ENCODE peak calls at places on chromosomes 16 and 17, in seven cellular contexts. G, A, Z, J, P, N and E are unnamed samples.

GRCh38 chr17:31452101-31452500 is 60.6 kb downstream of the RAB11FIP4 start:
- DNase-seq in G (peak), A (no peak), Z (no peak), J (no peak), P (peak), N (no peak), E (no peak)

GRCh38 chr17:46958192-46958591 is 20.9 kb downstream of the RPRML start:
- DNase-seq in G (no peak), A (no peak), Z (no peak), J (no peak), P (no peak), N (no peak), E (no peak)

GRCh38 chr16:54121084-54121483 is 165.5 kb downstream of the IRX3 start:
- DNase-seq in G (no peak), A (no peak), Z (no peak), J (no peak), P (no peak), N (no peak), E (no peak)

GRCh38 chr16:49580751-49581303 is 207.2 kb downstream of the C16orf78 start:
- DNase-seq in G (peak), A (no peak), Z (no peak), J (no peak), P (no peak), N (no peak), E (no peak)

GRCh38 chr16:20415541-20415940 is 6.2 kb downstream of the ACSM5 start:
- DNase-seq in G (no peak), A (no peak), Z (no peak), J (no peak), P (no peak), N (no peak), E (no peak)

GRCh38 chr17:19703776-19704371 is 12.5 kb downstream of the SLC47A2 start:
- DNase-seq in G (no peak), A (peak), Z (peak), J (no peak), P (no peak), N (no peak), E (no peak)

GRCh38 chr16:79050063-79050462 is 550.5 kb downstream of the MAF start:
- DNase-seq in G (no peak), A (no peak), Z (no peak), J (no peak), P (no peak), N (no peak), E (no peak)

GRCh38 chr16:2196162-2196980 is at the start of gene CASKIN1:
- DNase-seq in G (no peak), A (peak), Z (no peak), J (no peak), P (peak), N (no peak), E (peak)

GRCh38 chr16:64579712-64580111 is 542.2 kb downstream of the CDH11 start:
- DNase-seq in G (no peak), A (no peak), Z (no peak), J (no peak), P (no peak), N (no peak), E (no peak)

GRCh38 chr16:27625050-27625697 is 75.2 kb downstream of the KATNIP start:
- DNase-seq in G (peak), A (no peak), Z (no peak), J (no peak), P (peak), N (peak), E (no peak)

GRCh38 chr16:58459344-58460218 is 40.4 kb upstream of the NDRG4 start:
- DNase-seq in G (peak), A (no peak), Z (no peak), J (no peak), P (peak), N (peak), E (no peak)

GRCh38 chr16:10964039-10964890 is 19.9 kb downstream of the CLEC16A start:
- DNase-seq in G (peak), A (peak), Z (peak), J (no peak), P (peak), N (peak), E (peak)
- H2AK5ac ChIP-seq in G (peak), A (no peak), Z (no peak), J (no peak), P (no peak), N (peak), E (no peak)

DNA sequence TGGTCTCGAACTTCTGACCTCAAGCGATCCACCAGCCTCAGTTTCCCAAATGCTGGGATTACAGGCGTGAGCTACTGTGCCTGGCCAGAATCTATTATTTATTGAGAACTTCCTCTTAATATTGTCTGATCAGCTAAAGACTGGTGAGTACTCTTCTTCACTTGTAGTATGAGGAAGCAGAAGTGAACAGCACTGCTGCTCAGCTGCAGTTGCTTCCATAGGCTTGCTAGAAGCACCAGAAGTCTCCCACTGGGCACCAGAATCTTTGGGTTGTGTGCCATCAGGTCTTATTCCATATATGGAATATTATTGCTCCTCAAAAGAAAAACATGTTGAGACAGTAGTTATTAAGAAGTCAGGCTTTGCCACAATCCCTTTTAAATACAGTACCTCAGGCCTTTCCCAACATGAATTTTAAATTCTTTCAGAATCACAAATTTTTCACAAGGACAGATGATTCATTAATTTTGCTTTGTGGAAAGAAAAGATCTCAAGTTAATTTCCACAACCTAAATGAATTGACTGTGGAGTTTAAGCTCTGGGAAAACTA is 17.2 kb downstream of the SNTB2 start:
- DNase-seq in G (no peak), A (no peak), Z (no peak), J (no peak), P (no peak), N (no peak), E (no peak)
- H2AK5ac ChIP-seq in G (no peak), A (no peak), Z (no peak), J (no peak), P (no peak), N (no peak), E (no peak)

DNA sequence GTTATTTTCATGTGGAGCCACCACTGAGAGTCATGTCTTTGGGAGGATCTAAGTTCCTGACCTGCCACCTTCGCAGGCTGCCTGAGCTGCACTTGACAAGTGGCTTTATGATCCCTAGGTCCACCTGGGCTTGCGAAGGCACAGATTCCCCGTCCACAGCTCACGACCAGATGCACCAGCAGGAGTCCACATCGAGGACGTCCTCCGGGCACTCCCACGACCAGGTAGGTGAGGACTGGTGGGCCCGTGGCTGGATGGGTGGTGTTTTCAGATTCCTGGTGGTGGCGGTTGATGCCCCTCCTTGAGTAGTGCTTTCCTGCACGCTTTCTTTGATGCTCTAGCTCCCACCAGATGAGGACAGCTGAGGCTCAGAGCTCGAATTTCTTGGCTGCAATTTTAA is 14.8 kb downstream of the FAM234A start:
- DNase-seq in G (no peak), A (no peak), Z (no peak), J (no peak), P (no peak), N (no peak), E (no peak)
- H2AK5ac ChIP-seq in G (no peak), A (no peak), Z (no peak), J (no peak), P (no peak), N (no peak), E (no peak)

DNA sequence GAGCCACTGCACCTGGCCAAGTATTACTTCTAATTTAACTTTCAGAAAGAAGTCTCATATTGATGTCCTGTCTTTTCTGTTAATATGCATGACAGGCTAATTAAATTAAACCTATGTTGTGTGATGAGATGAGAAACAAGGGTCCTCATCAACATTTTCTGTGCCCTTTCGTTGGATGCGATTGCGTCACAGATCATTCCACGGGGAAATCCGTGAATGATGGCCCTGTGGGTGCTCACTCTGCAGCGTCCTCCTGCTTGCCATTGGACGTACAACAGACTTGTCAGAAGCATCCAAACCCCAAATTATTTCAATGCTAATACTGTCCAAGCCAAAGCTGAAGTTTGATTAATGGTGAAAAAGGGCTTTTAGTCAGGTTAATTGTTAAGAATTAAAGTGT is 197.0 kb downstream of the MRTFB start:
- DNase-seq in G (no peak), A (no peak), Z (no peak), J (no peak), P (no peak), N (no peak), E (no peak)
- H2AK5ac ChIP-seq in G (no peak), A (no peak), Z (no peak), J (no peak), P (no peak), N (no peak), E (no peak)

GRCh38 chr16:66294507-66294906 is 72.0 kb upstream of the CDH5 start:
- DNase-seq in G (no peak), A (no peak), Z (no peak), J (no peak), P (no peak), N (no peak), E (no peak)

GRCh38 chr16:66296591-66296990 is 69.9 kb upstream of the CDH5 start:
- DNase-seq in G (no peak), A (no peak), Z (peak), J (no peak), P (no peak), N (no peak), E (no peak)

GRCh38 chr16:66293932-66294331 is 72.6 kb upstream of the CDH5 start:
- DNase-seq in G (no peak), A (no peak), Z (peak), J (no peak), P (no peak), N (no peak), E (no peak)

GRCh38 chr16:66295761-66296546 is 70.5 kb upstream of the CDH5 start:
- DNase-seq in G (no peak), A (no peak), Z (peak), J (no peak), P (peak), N (no peak), E (no peak)

DNA sequence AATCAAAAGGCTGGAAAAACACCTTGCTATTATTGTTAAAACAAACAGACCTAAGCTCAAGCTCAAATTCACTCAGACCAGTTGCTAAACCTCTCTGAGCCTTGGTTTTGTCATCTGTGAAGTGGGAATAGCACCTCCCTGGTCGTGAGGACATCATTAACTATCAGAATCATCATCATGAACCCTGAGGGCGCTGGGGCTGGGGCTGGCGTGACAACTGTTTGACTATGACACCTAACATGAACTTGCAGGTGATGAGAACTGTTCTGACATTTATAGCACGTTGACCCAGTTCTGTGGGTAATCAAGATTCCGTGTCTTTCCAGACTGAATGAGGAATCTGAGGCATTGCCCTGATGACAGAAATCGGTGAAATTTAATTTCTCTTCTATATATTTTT is 71.3 kb upstream of the CDH5 start:
- DNase-seq in G (no peak), A (no peak), Z (no peak), J (no peak), P (peak), N (no peak), E (no peak)
- H2AK5ac ChIP-seq in G (no peak), A (no peak), Z (no peak), J (no peak), P (no peak), N (no peak), E (no peak)

GRCh38 chr16:74899786-74900185 is 85.1 kb downstream of the WDR59 start:
- DNase-seq in G (no peak), A (no peak), Z (no peak), J (no peak), P (no peak), N (no peak), E (no peak)

GRCh38 chr16:74901606-74902005 is 83.3 kb downstream of the WDR59 start:
- DNase-seq in G (peak), A (no peak), Z (no peak), J (no peak), P (no peak), N (peak), E (no peak)

GRCh38 chr16:74896389-74897370 is 88.2 kb downstream of the WDR59 start:
- DNase-seq in G (peak), A (no peak), Z (no peak), J (no peak), P (peak), N (peak), E (no peak)

GRCh38 chr16:74902161-74902560 is 82.8 kb downstream of the WDR59 start:
- DNase-seq in G (no peak), A (no peak), Z (no peak), J (no peak), P (no peak), N (no peak), E (no peak)

DNA sequence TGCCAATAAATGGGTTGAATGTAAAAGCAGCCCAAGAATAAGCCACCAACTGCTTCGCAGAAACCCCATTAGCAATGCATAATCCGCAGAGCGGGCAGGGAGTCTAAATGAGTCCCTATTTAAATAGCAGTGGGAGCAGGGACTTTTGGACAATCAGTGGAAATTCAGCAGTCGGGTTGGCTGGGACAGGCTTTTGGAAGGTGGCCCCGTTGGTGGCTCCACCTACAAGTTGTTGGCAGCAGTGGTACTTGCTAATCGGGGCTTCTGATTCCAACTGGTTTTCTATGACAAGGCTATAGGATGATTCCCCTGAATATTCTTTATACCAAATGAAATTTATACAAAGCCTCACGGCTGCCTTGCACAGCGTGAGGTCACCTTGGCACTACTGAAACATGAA is 86.3 kb downstream of the WDR59 start:
- DNase-seq in G (no peak), A (no peak), Z (no peak), J (no peak), P (no peak), N (no peak), E (no peak)
- H2AK5ac ChIP-seq in G (no peak), A (no peak), Z (no peak), J (no peak), P (no peak), N (no peak), E (no peak)

GRCh38 chr17:41870097-41870496 is 4.9 kb upstream of the KLHL11 start:
- DNase-seq in G (no peak), A (no peak), Z (no peak), J (no peak), P (no peak), N (no peak), E (no peak)

GRCh38 chr17:41870627-41871026 is 5.4 kb upstream of the KLHL11 start:
- DNase-seq in G (no peak), A (no peak), Z (no peak), J (no peak), P (no peak), N (peak), E (no peak)

GRCh38 chr17:41869426-41869825 is 4.2 kb upstream of the KLHL11 start:
- DNase-seq in G (no peak), A (no peak), Z (no peak), J (no peak), P (no peak), N (no peak), E (no peak)

GRCh38 chr17:41865596-41865893 is 322 bp upstream of the KLHL11 start:
- DNase-seq in G (no peak), A (no peak), Z (no peak), J (no peak), P (peak), N (no peak), E (no peak)

GRCh38 chr17:41868568-41868967 is 3.3 kb upstream of the KLHL11 start:
- DNase-seq in G (no peak), A (no peak), Z (no peak), J (no peak), P (no peak), N (no peak), E (no peak)
- H2AK5ac ChIP-seq in G (no peak), A (no peak), Z (no peak), J (no peak), P (no peak), N (no peak), E (no peak)

GRCh38 chr17:35404360-35404759 is 27.9 kb downstream of the SLFN12 start:
- DNase-seq in G (peak), A (no peak), Z (no peak), J (no peak), P (no peak), N (no peak), E (no peak)

GRCh38 chr17:35407531-35407930 is 24.8 kb downstream of the SLFN12 start:
- DNase-seq in G (no peak), A (no peak), Z (peak), J (no peak), P (no peak), N (no peak), E (no peak)

GRCh38 chr17:35406568-35406967 is 25.7 kb downstream of the SLFN12 start:
- DNase-seq in G (no peak), A (no peak), Z (no peak), J (no peak), P (no peak), N (no peak), E (no peak)
- H2AK5ac ChIP-seq in G (no peak), A (no peak), Z (no peak), J (no peak), P (no peak), N (no peak), E (no peak)

DNA sequence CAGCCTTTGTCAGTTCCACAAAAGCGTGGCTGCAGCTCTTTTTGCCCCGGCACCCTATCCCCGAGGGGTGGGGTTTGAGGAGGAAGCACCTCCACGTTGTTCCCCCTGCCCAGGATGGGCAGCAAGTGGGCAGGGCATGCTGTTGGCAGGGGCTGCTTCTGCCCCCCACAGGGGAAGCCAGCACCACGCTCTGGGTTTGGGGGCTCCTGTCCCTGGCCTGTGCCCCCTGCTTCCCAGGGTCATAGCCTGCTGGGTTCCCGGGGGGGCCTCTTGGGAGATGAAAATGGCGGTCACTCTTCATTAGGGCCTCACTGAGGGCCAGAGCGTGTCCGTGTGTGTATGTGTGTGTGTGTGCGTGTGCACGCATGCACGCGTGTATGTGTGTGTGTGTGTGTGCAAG is 22.8 kb downstream of the LASP1 start:
- DNase-seq in G (no peak), A (no peak), Z (peak), J (no peak), P (no peak), N (no peak), E (no peak)
- H2AK5ac ChIP-seq in G (no peak), A (no peak), Z (no peak), J (no peak), P (no peak), N (no peak), E (no peak)

GRCh38 chr17:79216826-79217225 is 142.2 kb downstream of the ENGASE start:
- DNase-seq in G (no peak), A (no peak), Z (no peak), J (no peak), P (no peak), N (no peak), E (no peak)

GRCh38 chr17:79214459-79214858 is 139.8 kb downstream of the ENGASE start:
- DNase-seq in G (no peak), A (no peak), Z (no peak), J (no peak), P (no peak), N (no peak), E (no peak)

GRCh38 chr17:79216391-79216790 is 141.8 kb downstream of the ENGASE start:
- DNase-seq in G (no peak), A (no peak), Z (no peak), J (no peak), P (no peak), N (no peak), E (no peak)

GRCh38 chr17:79215631-79216030 is 141.0 kb downstream of the ENGASE start:
- DNase-seq in G (no peak), A (no peak), Z (no peak), J (no peak), P (no peak), N (no peak), E (no peak)

DNA sequence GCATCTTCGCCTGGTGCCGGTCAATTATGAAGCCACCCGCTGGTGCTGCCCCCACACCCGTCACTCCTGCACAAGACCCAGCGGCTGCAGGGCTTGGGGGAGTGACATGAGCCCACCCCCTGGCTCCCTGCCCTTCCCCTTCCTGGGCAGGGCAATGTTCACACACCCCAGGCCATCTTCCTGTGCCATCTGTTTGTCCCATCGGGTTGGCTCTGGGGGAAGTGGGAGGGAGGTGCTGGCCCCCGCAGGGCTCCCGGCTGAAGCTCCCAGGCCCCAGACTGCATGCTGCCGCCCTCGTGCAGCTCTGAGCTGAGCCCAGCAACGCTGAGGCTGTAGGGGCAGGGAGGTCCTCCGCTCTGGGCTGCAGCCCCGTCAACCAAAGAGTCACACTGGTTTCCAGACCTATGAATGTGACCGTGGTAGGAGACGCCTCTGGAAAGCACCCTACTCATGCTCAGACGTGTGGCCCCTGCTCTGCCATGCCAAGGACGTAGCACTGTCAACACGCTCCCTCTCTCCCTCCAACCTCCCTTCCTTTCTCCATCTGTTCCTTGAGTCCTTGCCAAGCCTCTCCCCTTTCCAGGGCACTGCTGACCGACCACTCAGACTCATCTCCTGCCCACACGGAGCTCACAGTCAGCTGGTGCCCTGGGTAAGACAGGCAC is 140.4 kb downstream of the ENGASE start:
- DNase-seq in G (no peak), A (no peak), Z (no peak), J (no peak), P (no peak), N (no peak), E (no peak)
- H2AK5ac ChIP-seq in G (no peak), A (no peak), Z (no peak), J (peak), P (no peak), N (no peak), E (peak)